ENCODE peak calls at places on chromosomes 13 and 19, in five cellular contexts. E is K562, D is A549, W is SK-N-SH, M is IMR-90. G is an unnamed sample. For H3K4me1, the result is how much of the 10 kb centered on the place peaks cover.

GRCh38 chr13:111345682-111346081 is 25.2 kb downstream of the TEX29 start:
- DNase-seq in E (no peak), D (no peak), W (no peak), M (no peak), G (no peak)

GRCh38 chr13:77728265-77728966 is 30.9 kb downstream of the SLAIN1 start:
- DNase-seq in E (no peak), D (no peak), W (no peak), M (no peak), G (no peak)

GRCh38 chr13:75417006-75417384 is 65.0 kb downstream of the TBC1D4 start:
- DNase-seq in E (no peak), D (no peak), W (no peak), M (no peak), G (no peak)

GRCh38 chr13:62360609-62361008 is 945.0 kb upstream of the PCDH20 start:
- DNase-seq in E (no peak), D (no peak), W (peak), M (no peak), G (no peak)

GRCh38 chr19:19171821-19172532 is 1.9 kb upstream of the MEF2B start:
- DNase-seq in E (peak), D (no peak), W (no peak), M (peak), G (no peak)

GRCh38 chr13:110277357-110277950 is 29.5 kb downstream of the COL4A1 start:
- DNase-seq in E (no peak), D (no peak), W (no peak), M (no peak), G (no peak)

GRCh38 chr13:22074403-22074802 is 403.5 kb downstream of the FGF9 start:
- DNase-seq in E (no peak), D (no peak), W (no peak), M (no peak), G (no peak)

GRCh38 chr13:43303040-43303729 is 279.8 kb downstream of the DNAJC15 start:
- DNase-seq in E (no peak), D (no peak), W (peak), M (peak), G (no peak)

GRCh38 chr19:49160450-49161189 is 3.0 kb downstream of the TRPM4 start:
- DNase-seq in E (no peak), D (no peak), W (no peak), M (no peak), G (no peak)

GRCh38 chr13:84417426-84417825 is 535.2 kb upstream of the SLITRK1 start:
- DNase-seq in E (no peak), D (no peak), W (no peak), M (no peak), G (no peak)

GRCh38 chr13:40665061-40665753 is 1.2 kb downstream of the FOXO1 start:
- DNase-seq in E (peak), D (peak), W (peak), M (no peak), G (no peak)

GRCh38 chr19:49976496-49976895 is 15.5 kb upstream of the SIGLEC11 start:
- DNase-seq in E (no peak), D (no peak), W (no peak), M (peak), G (no peak)

GRCh38 chr19:5250127-5250659 is 90.4 kb downstream of the PTPRS start:
- DNase-seq in E (no peak), D (no peak), W (no peak), M (no peak), G (no peak)

GRCh38 chr19:32308436-32309077 is 36.9 kb upstream of the ZNF507 start:
- DNase-seq in E (no peak), D (no peak), W (no peak), M (no peak), G (no peak)

GRCh38 chr19:48627211-48627864 is 8.0 kb downstream of the SPHK2 start:
- DNase-seq in E (no peak), D (no peak), W (no peak), M (no peak), G (no peak)

GRCh38 chr19:10602330-10603083 is 15.4 kb upstream of the AP1M2 start:
- DNase-seq in E (peak), D (peak), W (peak), M (peak), G (no peak)

GRCh38 chr13:74573654-74574053 is 439.4 kb upstream of the KLF12 start:
- DNase-seq in E (peak), D (no peak), W (no peak), M (no peak), G (no peak)

GRCh38 chr19:53772943-53773342 is 51.2 kb downstream of the NLRP12 start:
- DNase-seq in E (peak), D (peak), W (peak), M (peak), G (no peak)

GRCh38 chr13:42964681-42965305 is 27.2 kb downstream of the EPSTI1 start:
- DNase-seq in E (no peak), D (no peak), W (no peak), M (peak), G (no peak)

GRCh38 chr13:100794575-100794974 is 120.0 kb upstream of the TMTC4 start:
- DNase-seq in E (no peak), D (no peak), W (no peak), M (no peak), G (no peak)

GRCh38 chr19:16247353-16248182 is 49.9 kb downstream of the AP1M1 start:
- DNase-seq in E (peak), D (peak), W (peak), M (peak), G (peak)

GRCh38 chr13:113117956-113118327 is 4.7 kb upstream of the F10 start:
- DNase-seq in E (no peak), D (no peak), W (no peak), M (no peak), G (no peak)

GRCh38 chr13:76677047-76677446 is 209.2 kb downstream of the KCTD12 start:
- DNase-seq in E (no peak), D (no peak), W (no peak), M (peak), G (no peak)

GRCh38 chr13:110173247-110173818 is 133.6 kb downstream of the COL4A1 start:
- DNase-seq in E (no peak), D (no peak), W (no peak), M (peak), G (no peak)

GRCh38 chr19:15449620-15450527 is at the start of gene WIZ:
- DNase-seq in E (peak), D (peak), W (peak), M (peak), G (no peak)

GRCh38 chr13:113157206-113157928 is 1.1 kb upstream of the PROZ start:
- DNase-seq in E (no peak), D (no peak), W (no peak), M (no peak), G (no peak)

GRCh38 chr13:71866173-71867091 is 572 bp downstream of the DACH1 start:
- DNase-seq in E (no peak), D (no peak), W (peak), M (no peak), G (no peak)

GRCh38 chr19:49655570-49656455 is 9.8 kb downstream of the IRF3 start:
- DNase-seq in E (no peak), D (no peak), W (no peak), M (no peak), G (no peak)

GRCh38 chr13:84607614-84608013 is 725.3 kb upstream of the SLITRK1 start:
- DNase-seq in E (no peak), D (no peak), W (no peak), M (peak), G (no peak)

GRCh38 chr13:75391432-75392100 is 90.4 kb downstream of the TBC1D4 start:
- DNase-seq in E (no peak), D (no peak), W (no peak), M (peak), G (no peak)

GRCh38 chr19:4638330-4638729 is 986 bp upstream of the TNFAIP8L1 start:
- DNase-seq in E (peak), D (no peak), W (no peak), M (no peak), G (no peak)

GRCh38 chr13:99686944-99687382 is 185.7 kb downstream of the TM9SF2 start:
- DNase-seq in E (peak), D (no peak), W (no peak), M (no peak), G (no peak)

DNA sequence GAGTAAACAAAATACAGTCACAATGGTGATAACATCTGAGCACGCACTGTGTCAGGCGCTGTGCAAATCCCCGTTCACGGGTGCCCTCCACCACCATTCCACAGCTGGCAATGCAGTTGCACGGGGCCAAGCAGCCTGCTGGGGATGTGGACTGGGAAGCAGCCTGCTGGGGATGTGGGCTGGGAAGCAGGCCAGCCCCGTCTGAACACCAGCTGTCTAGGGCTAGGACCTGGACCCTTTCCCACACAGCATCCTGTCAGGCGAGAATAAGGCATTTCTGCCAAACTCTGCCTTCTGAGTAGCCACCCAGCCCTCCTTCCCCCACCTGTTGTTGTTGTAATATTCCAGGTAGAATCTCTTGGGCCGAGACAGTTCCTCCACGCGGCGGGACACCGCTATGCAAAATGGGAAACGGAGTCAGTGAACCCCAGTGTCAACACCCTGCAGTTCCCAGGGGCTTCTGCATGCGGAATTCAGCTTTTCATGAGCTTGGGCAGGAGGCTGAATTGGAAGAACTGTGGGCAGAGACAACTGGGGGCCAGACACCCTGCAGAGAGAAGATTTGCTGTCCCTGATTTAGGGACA is 27.8 kb upstream of the MIER2 start:
- DNase-seq in E (no peak), D (no peak), W (peak), M (peak), G (no peak)
- TF ChIP-seq RCOR1 in E (no peak), D (no peak), W (no peak), M (no peak), G (no peak)

GRCh38 chr19:12665281-12665573 is 1.3 kb downstream of the MAN2B1 start:
- DNase-seq in E (no peak), D (no peak), W (no peak), M (no peak), G (peak)
- TF ChIP-seq CTCF in E (no peak), D (no peak), W (no peak), M (no peak), G (no peak)

DNA sequence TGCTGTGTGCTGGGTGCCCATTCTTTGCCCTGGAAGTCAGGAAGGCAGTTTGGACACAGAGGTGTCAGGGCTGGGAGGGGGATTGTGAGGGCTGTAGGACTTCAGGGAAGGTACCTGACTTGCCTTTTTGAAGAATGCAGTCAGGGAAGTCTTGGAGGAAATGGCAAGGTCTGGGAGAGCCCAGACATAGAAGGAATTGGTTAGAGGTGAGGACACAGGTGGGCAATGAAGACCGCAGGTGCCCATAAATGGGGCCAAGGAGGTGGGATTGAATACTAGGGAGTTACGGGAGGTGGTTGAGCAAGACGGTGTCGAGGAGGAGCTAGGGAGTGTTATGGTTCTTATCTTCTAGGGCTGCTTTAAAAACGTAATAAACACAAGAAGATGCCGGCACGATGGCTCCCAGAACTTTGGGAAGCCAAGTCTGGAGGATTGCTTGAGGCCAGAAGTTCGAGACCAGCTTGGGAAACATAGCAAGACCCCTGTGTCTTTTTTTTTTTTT is 1.4 kb upstream of the DDA1 start:
- DNase-seq in E (no peak), D (no peak), W (no peak), M (no peak), G (no peak)
- H3K4me1 ChIP-seq in E (half or more), D (under half), W (under half), M (under half), G (under half)

GRCh38 chr19:7751157-7751783 is 3.9 kb upstream of the CD209 start:
- DNase-seq in E (no peak), D (no peak), W (no peak), M (peak), G (peak)
- TF ChIP-seq RCOR1 in E (no peak), D (no peak), W (no peak), M (no peak), G (no peak)

GRCh38 chr19:1214862-1215731 is 9.5 kb downstream of the STK11 start:
- DNase-seq in E (no peak), D (no peak), W (peak), M (no peak), G (no peak)
- TF ChIP-seq CTCF in E (no peak), D (no peak), W (peak), M (no peak), G (no peak)

GRCh38 chr19:38686530-38686888 is 39.1 kb downstream of the ACTN4 start:
- DNase-seq in E (no peak), D (no peak), W (no peak), M (no peak), G (peak)
- H3K4me1 ChIP-seq in E (half or more), D (half or more), W (under half), M (under half), G (under half)